ENCODE peak calls at places on chromosome 6, in six cellular contexts. B is stimulated activated CD4-positive, alpha-beta T cell treated with anti-CD3 and anti-CD28 coated beads, Interleukin-2, amount 100 ng/mL, for 24 hours; U is transverse colon; T is dermis microvascular lymphatic vessel endothelial cell; O is renal cortical epithelial cell; S is AG08396. C is an unnamed sample.

GRCh38 chr6:46242921-46243320 is 72.1 kb upstream of the ENPP5 start:
- DNase-seq in S (no peak), B (no peak), T (no peak), U (no peak), O (no peak), C (no peak)

GRCh38 chr6:116218172-116218633 is 35.7 kb downstream of the TSPYL4 start:
- DNase-seq in T (peak), O (peak), U (no peak), B (no peak), S (no peak), C (peak)

GRCh38 chr6:15184441-15184861 is 61.4 kb upstream of the JARID2 start:
- DNase-seq in T (no peak), U (no peak), S (no peak), B (peak), O (no peak), C (no peak)

GRCh38 chr6:135555550-135555949 is 58.0 kb upstream of the AHI1 start:
- DNase-seq in S (no peak), U (no peak), B (no peak), O (no peak), T (no peak), C (no peak)

GRCh38 chr6:45650527-45651135 is 272.9 kb upstream of the SUPT3H start:
- DNase-seq in B (no peak), S (peak), T (no peak), O (peak), U (no peak), C (peak)

GRCh38 chr6:92125681-92126080 is 1293.7 kb downstream of the EPHA7 start:
- DNase-seq in U (no peak), S (no peak), B (no peak), O (peak), T (no peak), C (no peak)

GRCh38 chr6:108576724-108577123 is 16.0 kb downstream of the FOXO3 start:
- DNase-seq in T (no peak), U (no peak), B (no peak), O (no peak), S (no peak), C (no peak)

GRCh38 chr6:82836022-82836575 is 229.5 kb downstream of the UBE3D start:
- DNase-seq in B (no peak), T (no peak), S (no peak), U (no peak), O (no peak), C (no peak)